ENCODE peak calls at places on chromosomes 5 and 9, in five cellular contexts. One of them, this sample, is unnamed. For H3K9me3, the result is how much of the 10 kb centered on the place peaks cover.

GRCh38 chr5:87650284-87650683 is 237.6 kb upstream of the CCNH start:
- DNase-seq in OCI-LY7: no peak
- DNase-seq in neuronal stem cell: no peak
- DNase-seq in mucosa of descending colon: no peak
- DNase-seq in GM23248: peak
- DNase-seq in this sample: no peak

GRCh38 chr5:124655211-124655880 is 91.1 kb downstream of the ZNF608 start:
- DNase-seq in OCI-LY7: peak
- DNase-seq in neuronal stem cell: no peak
- DNase-seq in mucosa of descending colon: no peak
- DNase-seq in GM23248: peak
- DNase-seq in this sample: no peak

GRCh38 chr5:51521583-51521982 is 138.3 kb downstream of the ISL1 start:
- DNase-seq in OCI-LY7: no peak
- DNase-seq in neuronal stem cell: no peak
- DNase-seq in mucosa of descending colon: no peak
- DNase-seq in GM23248: no peak
- DNase-seq in this sample: no peak

GRCh38 chr9:89821081-89821480 is 216.3 kb downstream of the GADD45G start:
- DNase-seq in OCI-LY7: no peak
- DNase-seq in neuronal stem cell: no peak
- DNase-seq in mucosa of descending colon: no peak
- DNase-seq in GM23248: no peak
- DNase-seq in this sample: no peak

GRCh38 chr9:136728548-136729123 is 14.1 kb downstream of the LCN10 start:
- DNase-seq in OCI-LY7: peak
- DNase-seq in neuronal stem cell: no peak
- DNase-seq in mucosa of descending colon: peak
- DNase-seq in GM23248: peak
- DNase-seq in this sample: peak

GRCh38 chr5:15420201-15420600 is 79.8 kb upstream of the FBXL7 start:
- DNase-seq in OCI-LY7: no peak
- DNase-seq in neuronal stem cell: no peak
- DNase-seq in mucosa of descending colon: no peak
- DNase-seq in GM23248: no peak
- DNase-seq in this sample: no peak

GRCh38 chr5:125176005-125176390 is 429.6 kb upstream of the ZNF608 start:
- DNase-seq in OCI-LY7: no peak
- DNase-seq in neuronal stem cell: no peak
- DNase-seq in mucosa of descending colon: no peak
- DNase-seq in GM23248: no peak
- DNase-seq in this sample: no peak

GRCh38 chr9:137138701-137139467 is at the start of gene GRIN1:
- DNase-seq in OCI-LY7: no peak
- DNase-seq in neuronal stem cell: peak
- DNase-seq in mucosa of descending colon: no peak
- DNase-seq in GM23248: peak
- DNase-seq in this sample: peak

GRCh38 chr9:114930063-114930812 is at the start of gene TNFSF8:
- DNase-seq in OCI-LY7: peak
- DNase-seq in neuronal stem cell: no peak
- DNase-seq in mucosa of descending colon: peak
- DNase-seq in GM23248: no peak
- DNase-seq in this sample: no peak

GRCh38 chr9:113564804-113565237 is 101.3 kb downstream of the RGS3 start:
- DNase-seq in OCI-LY7: no peak
- DNase-seq in neuronal stem cell: no peak
- DNase-seq in mucosa of descending colon: peak
- DNase-seq in GM23248: peak
- DNase-seq in this sample: peak

GRCh38 chr5:6712136-6712581 is 1.1 kb upstream of the TENT4A start:
- DNase-seq in OCI-LY7: peak
- DNase-seq in neuronal stem cell: peak
- DNase-seq in mucosa of descending colon: peak
- DNase-seq in GM23248: peak
- DNase-seq in this sample: peak

GRCh38 chr9:14775917-14776316 is 53.4 kb upstream of the CER1 start:
- DNase-seq in OCI-LY7: no peak
- DNase-seq in neuronal stem cell: no peak
- DNase-seq in mucosa of descending colon: no peak
- DNase-seq in GM23248: no peak
- DNase-seq in this sample: no peak

GRCh38 chr9:120032639-120033038 is 547.3 kb downstream of the CDK5RAP2 start:
- DNase-seq in OCI-LY7: no peak
- DNase-seq in neuronal stem cell: no peak
- DNase-seq in mucosa of descending colon: no peak
- DNase-seq in GM23248: peak
- DNase-seq in this sample: no peak

DNA sequence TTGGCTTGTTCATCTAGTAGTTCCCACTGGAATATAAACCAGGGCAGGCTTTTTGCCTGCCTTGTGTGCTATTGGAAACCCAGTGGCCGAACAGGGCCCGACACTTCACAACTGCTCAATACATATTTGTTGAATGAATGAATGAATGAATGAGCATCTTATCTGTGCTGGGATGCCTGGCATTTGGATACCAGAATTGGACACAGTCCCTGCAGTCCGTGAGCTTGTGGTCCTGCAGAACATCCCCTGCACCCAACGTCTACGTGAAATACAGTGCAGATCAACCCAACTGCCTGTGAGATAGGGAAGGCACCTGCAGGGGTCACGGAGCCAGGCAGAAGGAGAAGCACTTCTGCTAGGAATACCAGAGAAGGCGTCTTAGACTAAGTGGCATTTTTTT is 30.0 kb upstream of the COL15A1 start:
- DNase-seq in OCI-LY7: no peak
- DNase-seq in neuronal stem cell: no peak
- DNase-seq in mucosa of descending colon: no peak
- DNase-seq in GM23248: no peak
- DNase-seq in this sample: no peak
- H3K9me3 ChIP-seq in OCI-LY7: under half
- H3K9me3 ChIP-seq in neuronal stem cell: under half
- H3K9me3 ChIP-seq in mucosa of descending colon: under half
- H3K9me3 ChIP-seq in GM23248: under half
- H3K9me3 ChIP-seq in this sample: under half

DNA sequence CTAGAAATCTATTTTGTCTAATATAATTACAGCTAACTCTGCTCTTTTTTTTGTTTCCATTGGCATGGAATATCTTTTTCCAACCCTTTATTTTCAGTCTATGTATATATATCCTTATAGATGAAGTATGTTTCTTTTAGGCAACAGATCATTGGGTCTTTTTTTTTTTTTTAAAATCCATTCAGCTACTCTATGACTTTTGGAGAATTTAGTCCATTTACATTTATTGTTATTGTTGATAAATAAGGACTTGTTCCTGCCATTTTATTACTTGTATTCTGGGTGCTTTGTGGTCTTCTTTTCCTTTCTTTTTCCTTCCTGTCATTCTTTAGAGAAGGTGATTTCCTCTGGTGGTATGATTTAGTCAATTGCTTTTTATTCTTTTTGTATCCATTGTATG is 296.8 kb downstream of the SMARCA2 start:
- DNase-seq in OCI-LY7: no peak
- DNase-seq in neuronal stem cell: no peak
- DNase-seq in mucosa of descending colon: no peak
- DNase-seq in GM23248: no peak
- DNase-seq in this sample: no peak
- H3K9me3 ChIP-seq in OCI-LY7: under half
- H3K9me3 ChIP-seq in neuronal stem cell: under half
- H3K9me3 ChIP-seq in mucosa of descending colon: under half
- H3K9me3 ChIP-seq in GM23248: under half
- H3K9me3 ChIP-seq in this sample: under half

GRCh38 chr9:78707481-78707977 is 410.6 kb downstream of the PSAT1 start:
- DNase-seq in OCI-LY7: no peak
- DNase-seq in neuronal stem cell: no peak
- DNase-seq in mucosa of descending colon: no peak
- DNase-seq in GM23248: peak
- DNase-seq in this sample: peak

DNA sequence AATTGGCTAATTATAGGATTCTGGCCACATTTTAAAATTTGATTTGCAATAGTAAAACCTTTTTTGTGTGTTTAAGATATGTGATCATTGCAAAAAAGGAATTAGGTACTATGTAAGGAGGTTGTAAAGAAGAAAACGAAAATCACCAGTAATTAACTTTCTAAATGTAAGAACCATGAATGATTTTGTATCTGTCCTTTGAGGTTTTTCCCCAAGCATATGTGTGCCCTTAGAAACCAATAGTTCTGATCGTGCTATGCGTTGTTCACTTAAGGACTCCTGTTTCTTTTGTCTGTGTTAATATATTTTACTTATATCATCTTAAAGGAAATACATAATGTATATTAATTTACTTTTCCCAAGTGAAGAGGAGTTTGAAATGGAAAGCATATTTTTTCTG is 410.2 kb downstream of the PSAT1 start:
- DNase-seq in OCI-LY7: no peak
- DNase-seq in neuronal stem cell: no peak
- DNase-seq in mucosa of descending colon: no peak
- DNase-seq in GM23248: no peak
- DNase-seq in this sample: no peak
- H3K9me3 ChIP-seq in OCI-LY7: under half
- H3K9me3 ChIP-seq in neuronal stem cell: under half
- H3K9me3 ChIP-seq in mucosa of descending colon: under half
- H3K9me3 ChIP-seq in GM23248: under half
- H3K9me3 ChIP-seq in this sample: under half

GRCh38 chr9:118689280-118689679 is 680.0 kb downstream of the BRINP1 start:
- DNase-seq in OCI-LY7: no peak
- DNase-seq in neuronal stem cell: no peak
- DNase-seq in mucosa of descending colon: no peak
- DNase-seq in GM23248: no peak
- DNase-seq in this sample: no peak
- H3K9me3 ChIP-seq in OCI-LY7: under half
- H3K9me3 ChIP-seq in neuronal stem cell: under half
- H3K9me3 ChIP-seq in mucosa of descending colon: under half
- H3K9me3 ChIP-seq in GM23248: under half
- H3K9me3 ChIP-seq in this sample: under half

GRCh38 chr9:135002336-135002735 is 84.6 kb upstream of the FCN1 start:
- DNase-seq in OCI-LY7: no peak
- DNase-seq in neuronal stem cell: no peak
- DNase-seq in mucosa of descending colon: no peak
- DNase-seq in GM23248: no peak
- DNase-seq in this sample: peak
- H3K9me3 ChIP-seq in OCI-LY7: under half
- H3K9me3 ChIP-seq in neuronal stem cell: under half
- H3K9me3 ChIP-seq in mucosa of descending colon: under half
- H3K9me3 ChIP-seq in GM23248: under half
- H3K9me3 ChIP-seq in this sample: under half

GRCh38 chr5:74526111-74526510 is 114.4 kb downstream of the ENC1 start:
- DNase-seq in OCI-LY7: no peak
- DNase-seq in neuronal stem cell: no peak
- DNase-seq in mucosa of descending colon: no peak
- DNase-seq in GM23248: no peak
- DNase-seq in this sample: no peak
- H3K9me3 ChIP-seq in OCI-LY7: under half
- H3K9me3 ChIP-seq in neuronal stem cell: under half
- H3K9me3 ChIP-seq in mucosa of descending colon: under half
- H3K9me3 ChIP-seq in GM23248: under half
- H3K9me3 ChIP-seq in this sample: under half

This sample was measured in osteoblast.